ENCODE peak calls at places on chromosomes 12 and 14, in five cellular contexts. P, B, H, Z and F are unnamed samples.

GRCh38 chr14:96421236-96421635 is 29.3 kb downstream of the AK7 start:
- DNase-seq in P (no peak), B (no peak), H (peak; percentile 23), Z (no peak), F (no peak)

GRCh38 chr12:55757701-55758100 is 14.8 kb downstream of the GDF11 start:
- DNase-seq in P (no peak), B (no peak), H (no peak), Z (no peak), F (no peak)

GRCh38 chr12:94192506-94192905 is 44.1 kb downstream of the PLXNC1 start:
- DNase-seq in P (no peak), B (no peak), H (no peak), Z (no peak), F (no peak)

GRCh38 chr14:59582845-59583509 is 6.4 kb upstream of the CCDC175 start:
- DNase-seq in P (no peak), B (no peak), H (no peak), Z (no peak), F (no peak)

GRCh38 chr14:103348154-103348553 is 14.1 kb downstream of the EIF5 start:
- DNase-seq in P (peak; percentile 66), B (no peak), H (no peak), Z (no peak), F (no peak)

GRCh38 chr14:100577321-100577985 is 9.8 kb downstream of the BEGAIN start:
- DNase-seq in P (no peak), B (peak; percentile 75), H (no peak), Z (no peak), F (no peak)

GRCh38 chr12:58159941-58160340 is 218.6 kb downstream of the ATP23 start:
- DNase-seq in P (peak; percentile 43), B (no peak), H (no peak), Z (no peak), F (no peak)

GRCh38 chr12:14111230-14111865 is 129.9 kb upstream of the GRIN2B start:
- DNase-seq in P (no peak), B (no peak), H (no peak), Z (no peak), F (no peak)

GRCh38 chr14:42782744-42783143 is 1176.1 kb downstream of the LRFN5 start:
- DNase-seq in P (no peak), B (no peak), H (no peak), Z (no peak), F (no peak)

GRCh38 chr12:124543052-124543590 is 24.3 kb downstream of the NCOR2 start:
- DNase-seq in P (no peak), B (peak; percentile 77), H (peak; percentile 48), Z (peak; percentile 59), F (no peak)

GRCh38 chr12:63917864-63918742 is 73.6 kb downstream of the SRGAP1 start:
- DNase-seq in P (peak; percentile 95), B (no peak), H (peak; percentile 99), Z (peak; percentile 99), F (peak; percentile 98)

GRCh38 chr12:4148418-4149056 is 125.0 kb upstream of the CCND2 start:
- DNase-seq in P (no peak), B (peak; percentile 96), H (no peak), Z (no peak), F (no peak)

GRCh38 chr12:93785262-93786010 is 108.3 kb downstream of the CRADD start:
- DNase-seq in P (peak; percentile 96), B (no peak), H (peak; percentile 95), Z (peak; percentile 96), F (peak; percentile 91)

GRCh38 chr12:9760699-9761406 is at the start of gene CD69:
- DNase-seq in P (no peak), B (peak; percentile 82), H (no peak), Z (no peak), F (no peak)

GRCh38 chr14:88592016-88592415 is 29.2 kb downstream of the ZC3H14 start:
- DNase-seq in P (no peak), B (no peak), H (no peak), Z (no peak), F (no peak)

GRCh38 chr12:50081096-50081808 is 3.9 kb upstream of the SMARCD1 start:
- DNase-seq in P (no peak), B (peak; percentile 68), H (no peak), Z (no peak), F (no peak)

GRCh38 chr12:2177751-2178150 is 125.0 kb downstream of the CACNA1C start:
- DNase-seq in P (no peak), B (no peak), H (no peak), Z (no peak), F (no peak)

GRCh38 chr14:101808020-101808641 is 46.6 kb downstream of the PPP2R5C start:
- DNase-seq in P (no peak), B (no peak), H (no peak), Z (no peak), F (no peak)

GRCh38 chr12:18008642-18009041 is 81.4 kb downstream of the RERGL start:
- DNase-seq in P (no peak), B (no peak), H (no peak), Z (no peak), F (no peak)

GRCh38 chr12:50055831-50056628 is 1.4 kb upstream of the ASIC1 start:
- DNase-seq in P (no peak), B (no peak), H (peak; percentile 48), Z (peak; percentile 30), F (no peak)

GRCh38 chr12:103016381-103016780 is 58.9 kb downstream of the ASCL1 start:
- DNase-seq in P (no peak), B (no peak), H (no peak), Z (no peak), F (no peak)

GRCh38 chr12:880656-881055 is 68.8 kb downstream of the RAD52 start:
- DNase-seq in P (no peak), B (no peak), H (no peak), Z (no peak), F (no peak)

GRCh38 chr12:884746-885414 is 64.6 kb downstream of the RAD52 start:
- DNase-seq in P (no peak), B (no peak), H (no peak), Z (no peak), F (no peak)

GRCh38 chr12:873954-874353 is 75.5 kb downstream of the RAD52 start:
- DNase-seq in P (no peak), B (no peak), H (no peak), Z (no peak), F (no peak)

GRCh38 chr12:879641-880040 is 69.9 kb downstream of the RAD52 start:
- DNase-seq in P (peak; percentile 78), B (no peak), H (peak; percentile 39), Z (peak; percentile 21), F (peak; percentile 5)
- TF ChIP-seq CTCF in P (no peak), B (no peak), H (no peak), Z (no peak), F (no peak)

DNA sequence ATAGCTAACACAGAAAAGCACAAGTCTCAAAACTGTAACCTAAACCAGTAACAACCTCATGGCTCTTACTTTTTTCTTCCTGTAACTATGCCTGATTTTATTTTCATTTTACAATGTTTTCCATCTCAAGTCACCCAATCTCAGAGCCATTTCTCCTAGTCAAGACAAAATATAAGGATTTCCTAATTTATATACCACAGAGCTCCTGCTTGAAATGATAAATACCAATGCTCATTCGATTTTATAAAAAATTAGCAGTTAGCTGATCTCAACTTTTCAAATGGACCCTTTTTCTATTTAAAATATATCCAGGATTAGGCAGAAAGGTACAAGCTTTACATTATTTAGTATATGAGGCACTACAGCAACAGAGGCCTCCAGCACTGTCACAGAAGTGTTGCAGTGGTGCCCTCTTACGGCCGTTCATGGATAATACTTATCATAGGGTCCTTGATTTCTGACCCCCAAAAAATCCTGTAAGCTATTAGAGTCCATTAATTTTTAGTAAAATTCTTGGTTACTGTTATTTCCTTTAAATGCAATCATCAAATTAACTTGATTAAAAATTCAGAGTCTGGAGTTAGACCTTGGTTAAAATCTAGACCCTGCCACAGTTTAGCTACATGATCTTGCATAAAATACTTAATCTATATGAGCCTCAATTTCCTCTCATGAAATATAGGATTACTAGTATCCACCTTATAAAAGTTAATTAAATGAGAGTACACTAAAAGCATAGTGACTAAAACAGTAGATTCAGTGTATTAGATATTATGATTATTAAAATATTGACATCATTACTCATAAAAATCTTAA is 68.3 kb downstream of the SEC23A start:
- DNase-seq in P (no peak), B (no peak), H (peak; percentile 46), Z (no peak), F (no peak)
- TF ChIP-seq CTCF in P (peak; percentile 49), B (no peak), H (peak; percentile 55), Z (peak; percentile 57), F (peak; percentile 58)

DNA sequence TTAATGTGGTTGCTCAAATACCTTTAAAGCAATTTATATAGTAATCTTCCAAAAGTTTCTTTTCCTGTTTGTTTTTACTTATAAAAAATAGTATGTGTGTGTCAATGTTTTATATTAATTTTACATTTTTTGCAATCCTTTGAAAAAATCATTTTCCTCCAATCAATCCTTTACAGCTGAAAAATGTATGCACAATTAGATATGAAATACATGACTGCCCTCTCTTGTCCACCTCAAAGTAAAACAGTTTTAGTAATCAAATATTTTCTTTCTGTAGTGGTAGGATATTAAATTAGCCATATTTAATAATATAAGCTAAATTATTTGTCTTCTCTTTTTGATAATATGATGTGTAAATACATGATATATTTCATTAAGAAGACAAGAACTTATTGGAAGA is 269.9 kb downstream of the ADAMTS20 start:
- DNase-seq in P (peak; percentile 52), B (no peak), H (peak; percentile 77), Z (peak; percentile 21), F (peak; percentile 7)
- TF ChIP-seq CTCF in P (peak; percentile 41), B (peak; percentile 38), H (peak; percentile 51), Z (peak; percentile 45), F (peak; percentile 66)

DNA sequence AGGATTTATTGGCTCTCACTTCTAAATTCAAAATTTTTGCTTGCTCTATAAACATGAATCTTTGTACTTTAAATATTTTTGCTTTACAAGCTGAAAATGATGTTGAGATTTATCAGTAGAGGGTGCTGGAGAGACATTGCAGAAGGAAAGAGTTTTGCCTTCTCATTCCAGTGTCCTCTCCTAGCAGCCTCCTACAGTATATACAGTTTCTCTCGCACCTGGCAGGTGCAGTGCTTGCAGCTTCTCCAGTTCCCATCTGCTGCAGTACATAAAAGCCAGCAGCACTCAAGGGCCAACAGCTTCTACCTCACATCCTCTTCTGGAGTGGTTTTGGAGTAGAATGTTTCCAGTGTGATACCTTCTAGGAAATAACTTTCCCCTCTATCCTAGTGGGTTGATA is 601.8 kb upstream of the ATXN7L3B start:
- DNase-seq in P (no peak), B (no peak), H (no peak), Z (no peak), F (no peak)
- TF ChIP-seq CTCF in P (no peak), B (no peak), H (no peak), Z (no peak), F (no peak)

GRCh38 chr14:23362200-23362599 is 2.8 kb downstream of the EFS start:
- DNase-seq in P (peak; percentile 34), B (peak; percentile 8), H (no peak), Z (peak; percentile 26), F (no peak)
- TF ChIP-seq CTCF in P (peak; percentile 32), B (no peak), H (peak; percentile 13), Z (peak; percentile 51), F (peak; percentile 61)

GRCh38 chr12:53097564-53098353 is at the start of gene IGFBP6:
- DNase-seq in P (peak; percentile 64), B (peak; percentile 93), H (peak; percentile 24), Z (peak; percentile 39), F (peak; percentile 16)
- TF ChIP-seq CTCF in P (no peak), B (peak; percentile 47), H (no peak), Z (no peak), F (peak; percentile 26)